ENCODE peak calls at places on chromosomes 6 and 20, in five cellular contexts. N is K562, S is SK-N-SH, U is HepG2, M is HCT116. E is an unnamed sample.

GRCh38 chr6:167093922-167094432 is 28.9 kb upstream of the CCR6 start:
- DNase-seq in N (no peak), S (no peak), U (no peak), M (no peak), E (no peak)

GRCh38 chr20:23145281-23145700 is 59.2 kb upstream of the CD93 start:
- DNase-seq in N (no peak), S (no peak), U (no peak), M (no peak), E (no peak)

GRCh38 chr6:118565317-118565960 is 17.3 kb downstream of the PLN start:
- DNase-seq in N (peak), S (peak), U (peak), M (peak), E (peak)

GRCh38 chr6:137240168-137240567 is 21.0 kb upstream of the IFNGR1 start:
- DNase-seq in N (no peak), S (no peak), U (peak), M (no peak), E (no peak)

GRCh38 chr6:139595183-139595582 is 220.7 kb upstream of the CITED2 start:
- DNase-seq in N (no peak), S (no peak), U (no peak), M (no peak), E (no peak)

GRCh38 chr20:34302312-34302722 is 838 bp downstream of the AHCY start:
- DNase-seq in N (peak), S (no peak), U (peak), M (no peak), E (no peak)

GRCh38 chr6:142871910-142872331 is 73.1 kb downstream of the HIVEP2 start:
- DNase-seq in N (no peak), S (no peak), U (peak), M (no peak), E (no peak)

GRCh38 chr6:57267586-57268293 is 45.6 kb upstream of the RAB23 start:
- DNase-seq in N (peak), S (peak), U (peak), M (peak), E (peak)

GRCh38 chr20:4412216-4412615 is 309.5 kb upstream of the PRND start:
- DNase-seq in N (no peak), S (no peak), U (no peak), M (no peak), E (no peak)

GRCh38 chr6:47414517-47415167 is 62.9 kb upstream of the CD2AP start:
- DNase-seq in N (peak), S (no peak), U (peak), M (no peak), E (peak)

GRCh38 chr20:7272512-7272911 is 505.0 kb downstream of the BMP2 start:
- DNase-seq in N (no peak), S (no peak), U (no peak), M (no peak), E (no peak)

GRCh38 chr6:169167581-169168301 is 85.9 kb downstream of the THBS2 start:
- DNase-seq in N (no peak), S (peak), U (no peak), M (peak), E (no peak)

GRCh38 chr6:79872986-79873385 is 74.4 kb downstream of the ELOVL4 start:
- DNase-seq in N (no peak), S (no peak), U (no peak), M (no peak), E (no peak)

GRCh38 chr20:52410182-52410647 is 218.6 kb upstream of the ZFP64 start:
- DNase-seq in N (peak), S (peak), U (no peak), M (no peak), E (no peak)

GRCh38 chr20:53408728-53409157 is 184.9 kb downstream of the ZNF217 start:
- DNase-seq in N (no peak), S (no peak), U (no peak), M (no peak), E (no peak)

GRCh38 chr6:139744891-139745290 is 370.4 kb upstream of the CITED2 start:
- DNase-seq in N (no peak), S (no peak), U (no peak), M (no peak), E (no peak)

DNA sequence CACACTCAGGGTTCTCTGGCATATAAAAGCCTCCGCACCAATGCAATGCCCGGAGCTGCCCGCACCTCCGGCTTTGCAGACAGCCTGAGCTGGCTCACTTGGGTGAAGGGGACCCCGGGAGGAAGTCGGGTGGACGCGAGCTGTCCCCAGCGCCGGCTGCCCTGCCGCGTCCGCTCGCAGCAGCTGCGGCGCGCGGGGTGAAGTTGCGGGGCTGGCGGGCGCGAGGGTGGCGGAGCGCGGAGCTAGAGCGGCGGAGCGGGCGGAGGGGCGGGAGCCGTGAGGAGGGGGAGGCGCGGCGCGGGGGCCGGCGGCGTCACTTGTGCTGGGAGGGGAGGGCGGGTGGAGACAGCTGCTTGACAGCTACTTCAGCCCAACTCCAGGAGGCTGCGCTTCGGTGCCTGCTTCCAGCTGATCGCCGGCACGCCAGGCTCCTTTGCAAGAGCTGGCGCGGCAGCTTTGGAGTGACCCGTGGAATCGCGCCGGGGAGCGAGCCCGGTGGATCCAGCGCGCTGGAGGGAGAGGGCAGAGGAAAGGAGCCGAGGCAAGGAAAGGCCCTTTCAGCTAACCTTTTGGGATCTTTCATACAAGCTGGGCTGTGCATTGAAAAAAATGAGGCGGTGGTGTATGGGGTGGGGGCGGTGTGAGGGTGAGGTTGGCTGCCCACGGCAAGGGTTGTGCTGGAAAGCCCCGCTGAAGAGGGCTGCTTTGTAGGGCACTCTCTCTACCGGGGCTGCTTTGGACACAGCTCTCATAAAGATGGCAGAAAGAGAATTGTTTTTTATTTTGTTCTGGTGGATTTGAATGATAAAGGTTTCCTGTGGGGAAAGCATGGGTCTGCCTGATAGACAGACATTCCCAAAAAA is 24.7 kb downstream of the RIPOR2 start:
- DNase-seq in N (no peak), S (peak), U (no peak), M (no peak), E (no peak)
- TF ChIP-seq JUND in N (no peak), S (no peak), U (no peak), M (no peak), E (no peak)

DNA sequence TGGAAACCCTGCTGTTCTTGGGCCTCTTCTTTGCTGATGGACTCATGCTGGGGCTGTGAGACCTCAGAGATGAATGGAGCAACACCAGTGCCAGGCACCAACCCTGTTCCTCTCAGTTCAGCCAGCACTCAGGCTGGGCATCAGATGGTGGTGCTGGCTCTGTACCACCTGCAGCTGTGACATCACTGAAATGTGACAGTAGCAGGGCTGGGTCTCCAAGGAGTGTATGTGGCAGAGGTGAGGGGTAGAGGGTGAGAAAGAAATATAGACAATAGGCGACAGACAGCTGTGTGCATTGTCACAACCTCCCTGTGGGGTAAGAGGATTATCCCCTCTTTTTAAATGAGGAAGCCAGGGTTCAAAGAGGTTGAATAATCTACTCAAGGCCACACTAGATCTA is at the start of gene TP53TG5:
- DNase-seq in N (no peak), S (no peak), U (no peak), M (no peak), E (no peak)
- TF ChIP-seq JUND in N (no peak), S (no peak), U (no peak), M (no peak), E (no peak)

GRCh38 chr6:144820270-144820669 is 535.1 kb downstream of the UTRN start:
- DNase-seq in N (no peak), S (no peak), U (no peak), M (peak), E (no peak)
- TF ChIP-seq JUND in N (no peak), S (no peak), U (no peak), M (peak), E (no peak)

GRCh38 chr20:63552481-63553249 is 1.3 kb upstream of the FNDC11 start:
- DNase-seq in N (peak), S (no peak), U (no peak), M (no peak), E (no peak)
- TF ChIP-seq JUND in N (no peak), S (no peak), U (no peak), M (no peak), E (no peak)

DNA sequence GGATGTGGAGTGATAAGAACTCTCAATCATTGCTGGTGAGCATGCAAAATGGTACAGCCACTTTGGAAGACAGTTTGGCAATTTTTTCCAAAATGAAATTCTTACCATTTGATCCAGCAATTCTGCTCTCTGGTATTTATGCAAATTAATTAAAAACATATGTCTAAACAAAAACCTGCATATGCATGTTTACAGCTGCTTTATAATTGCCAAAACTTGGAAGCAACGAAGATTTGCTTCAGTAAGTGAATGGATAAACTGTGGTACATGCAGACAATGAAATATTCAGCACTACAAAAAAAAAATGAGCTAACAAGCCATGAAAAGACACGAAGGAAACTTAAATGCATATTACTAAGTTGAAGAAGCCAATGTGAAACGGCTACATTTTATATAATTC is 55.5 kb upstream of the SMLR1 start:
- DNase-seq in N (no peak), S (no peak), U (no peak), M (no peak), E (no peak)
- TF ChIP-seq JUND in N (no peak), S (no peak), U (no peak), M (no peak), E (no peak)

DNA sequence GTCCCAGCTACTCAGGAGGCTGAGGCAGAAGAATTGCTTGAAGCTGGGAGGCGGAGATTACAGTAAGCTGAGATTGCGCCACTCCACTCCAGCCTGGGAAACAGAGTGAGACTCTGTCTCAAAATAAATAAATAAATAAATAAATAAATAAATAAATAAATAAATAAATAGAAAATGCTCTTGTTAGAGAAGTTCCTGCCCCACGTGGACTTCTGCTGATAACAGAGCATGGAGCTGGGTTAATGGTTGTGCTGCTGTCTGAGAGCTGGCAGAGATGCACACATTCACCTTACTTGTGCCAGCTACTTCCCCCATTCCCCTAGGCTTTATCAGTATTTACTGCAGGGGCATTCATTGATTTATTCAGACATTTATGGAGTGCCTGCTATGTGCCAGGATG is 155.2 kb upstream of the KCNG1 start:
- DNase-seq in N (no peak), S (no peak), U (no peak), M (no peak), E (no peak)
- TF ChIP-seq JUND in N (no peak), S (no peak), U (no peak), M (no peak), E (no peak)

E was measured in T47D.